ENCODE peak calls at places on chromosomes 13 and 19, in nine cellular contexts. One of them, this sample, is unnamed.

GRCh38 chr13:33761744-33762143 is 56.2 kb upstream of the RFC3 start:
- DNase-seq in Peyer's patch: no peak
- DNase-seq in heart left ventricle: no peak
- DNase-seq in CD8-positive, alpha-beta T cell: no peak
- DNase-seq in GM23338: peak; percentile 43
- DNase-seq in colonic mucosa: no peak
- DNase-seq in mucosa of descending colon: no peak
- DNase-seq in stomach: no peak
- DNase-seq in body of pancreas: peak; percentile 35
- DNase-seq in this sample: no peak

GRCh38 chr19:15936950-15937349 is 2.6 kb upstream of the CYP4F11 start:
- DNase-seq in GM23338: no peak
- DNase-seq in CD8-positive, alpha-beta T cell: no peak
- DNase-seq in body of pancreas: no peak
- DNase-seq in stomach: no peak
- DNase-seq in Peyer's patch: no peak
- DNase-seq in mucosa of descending colon: no peak
- DNase-seq in heart left ventricle: no peak
- DNase-seq in colonic mucosa: no peak
- DNase-seq in this sample: no peak

GRCh38 chr19:41939861-41940442 is 11.7 kb upstream of the ERFL start:
- DNase-seq in Peyer's patch: peak; percentile 49
- DNase-seq in colonic mucosa: no peak
- DNase-seq in CD8-positive, alpha-beta T cell: no peak
- DNase-seq in heart left ventricle: peak; percentile 54
- DNase-seq in GM23338: peak; percentile 77
- DNase-seq in stomach: peak; percentile 43
- DNase-seq in body of pancreas: no peak
- DNase-seq in mucosa of descending colon: peak; percentile 52
- DNase-seq in this sample: no peak

GRCh38 chr13:96391606-96392005 is 301.7 kb downstream of the HS6ST3 start:
- DNase-seq in Peyer's patch: no peak
- DNase-seq in GM23338: no peak
- DNase-seq in mucosa of descending colon: no peak
- DNase-seq in colonic mucosa: no peak
- DNase-seq in CD8-positive, alpha-beta T cell: no peak
- DNase-seq in body of pancreas: no peak
- DNase-seq in stomach: no peak
- DNase-seq in heart left ventricle: no peak
- DNase-seq in this sample: no peak

GRCh38 chr13:40074338-40074737 is 418.9 kb downstream of the COG6 start:
- DNase-seq in Peyer's patch: no peak
- DNase-seq in mucosa of descending colon: no peak
- DNase-seq in colonic mucosa: no peak
- DNase-seq in GM23338: no peak
- DNase-seq in CD8-positive, alpha-beta T cell: no peak
- DNase-seq in body of pancreas: peak; percentile 20
- DNase-seq in heart left ventricle: no peak
- DNase-seq in stomach: no peak
- DNase-seq in this sample: no peak

GRCh38 chr13:83980322-83980721 is 98.0 kb upstream of the SLITRK1 start:
- DNase-seq in mucosa of descending colon: no peak
- DNase-seq in body of pancreas: no peak
- DNase-seq in colonic mucosa: no peak
- DNase-seq in stomach: no peak
- DNase-seq in heart left ventricle: no peak
- DNase-seq in GM23338: peak; percentile 29
- DNase-seq in Peyer's patch: no peak
- DNase-seq in CD8-positive, alpha-beta T cell: no peak
- DNase-seq in this sample: no peak

GRCh38 chr19:19956431-19957075 is 55.8 kb downstream of the ZNF93 start:
- DNase-seq in colonic mucosa: no peak
- DNase-seq in mucosa of descending colon: no peak
- DNase-seq in Peyer's patch: no peak
- DNase-seq in heart left ventricle: no peak
- DNase-seq in CD8-positive, alpha-beta T cell: no peak
- DNase-seq in GM23338: peak; percentile 98
- DNase-seq in body of pancreas: no peak
- DNase-seq in stomach: no peak
- DNase-seq in this sample: no peak

GRCh38 chr13:51727634-51728274 is 76.2 kb downstream of the DHRS12 start:
- DNase-seq in body of pancreas: no peak
- DNase-seq in Peyer's patch: no peak
- DNase-seq in CD8-positive, alpha-beta T cell: no peak
- DNase-seq in mucosa of descending colon: no peak
- DNase-seq in heart left ventricle: no peak
- DNase-seq in GM23338: no peak
- DNase-seq in stomach: no peak
- DNase-seq in colonic mucosa: no peak
- DNase-seq in this sample: no peak

GRCh38 chr13:32622827-32623226 is 36.6 kb downstream of the PDS5B start:
- DNase-seq in mucosa of descending colon: no peak
- DNase-seq in heart left ventricle: no peak
- DNase-seq in body of pancreas: no peak
- DNase-seq in stomach: no peak
- DNase-seq in Peyer's patch: no peak
- DNase-seq in colonic mucosa: no peak
- DNase-seq in CD8-positive, alpha-beta T cell: no peak
- DNase-seq in GM23338: no peak
- DNase-seq in this sample: no peak

DNA sequence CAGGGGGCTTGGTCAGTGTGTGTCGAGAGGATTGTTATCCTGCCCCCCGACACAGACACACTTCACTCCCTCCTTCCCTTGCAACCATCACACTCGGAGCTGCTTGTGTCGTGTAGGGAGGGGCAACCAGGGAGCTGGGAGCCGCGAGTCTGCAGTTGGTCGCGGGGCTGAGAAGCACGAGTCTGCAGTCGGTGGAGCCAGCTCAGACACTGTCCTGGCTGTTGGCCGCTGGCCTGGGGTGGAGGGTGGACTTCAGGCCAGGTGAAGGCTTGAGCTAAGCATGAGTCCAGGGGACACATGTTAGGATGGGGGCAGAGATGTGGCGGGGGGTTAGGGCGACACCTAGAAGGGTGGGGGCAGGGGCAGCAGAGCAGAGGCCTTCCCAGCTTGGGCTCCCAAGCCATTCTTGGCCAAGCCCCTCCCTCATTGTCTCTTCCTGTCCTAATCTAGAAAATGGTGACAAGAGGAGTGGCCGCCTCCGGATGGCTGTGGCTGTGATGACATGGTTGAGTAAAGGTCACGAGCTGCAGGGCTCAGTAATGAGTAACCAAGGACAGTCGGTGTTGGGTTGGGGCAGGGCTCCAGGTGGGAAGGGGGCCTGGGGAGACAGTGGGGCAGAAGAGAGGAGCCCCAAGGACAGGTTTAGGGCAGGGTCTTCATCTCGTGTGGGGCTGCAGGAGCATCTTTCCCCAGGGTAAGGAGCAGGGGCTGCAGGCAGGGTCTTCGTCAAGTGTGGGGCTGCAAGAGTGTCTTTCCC is 8.5 kb downstream of the PPP5C start:
- DNase-seq in Peyer's patch: peak; percentile 61
- DNase-seq in stomach: no peak
- DNase-seq in colonic mucosa: no peak
- DNase-seq in CD8-positive, alpha-beta T cell: no peak
- DNase-seq in body of pancreas: no peak
- DNase-seq in heart left ventricle: no peak
- DNase-seq in mucosa of descending colon: no peak
- DNase-seq in GM23338: no peak
- DNase-seq in this sample: no peak
- H3K4me1 ChIP-seq in Peyer's patch: peaks cover 20% of the 10 kb centered on the region
- H3K4me1 ChIP-seq in stomach: peaks cover 53% of the 10 kb centered on the region
- H3K4me1 ChIP-seq in colonic mucosa: peaks cover 15% of the 10 kb centered on the region
- H3K4me1 ChIP-seq in CD8-positive, alpha-beta T cell: peaks cover 19% of the 10 kb centered on the region
- H3K4me1 ChIP-seq in body of pancreas: peaks cover 55% of the 10 kb centered on the region
- H3K4me1 ChIP-seq in heart left ventricle: peaks cover 53% of the 10 kb centered on the region
- H3K4me1 ChIP-seq in mucosa of descending colon: peaks cover 15% of the 10 kb centered on the region
- H3K4me1 ChIP-seq in GM23338: peaks cover 11% of the 10 kb centered on the region
- H3K4me1 ChIP-seq in this sample: peaks cover 12% of the 10 kb centered on the region

DNA sequence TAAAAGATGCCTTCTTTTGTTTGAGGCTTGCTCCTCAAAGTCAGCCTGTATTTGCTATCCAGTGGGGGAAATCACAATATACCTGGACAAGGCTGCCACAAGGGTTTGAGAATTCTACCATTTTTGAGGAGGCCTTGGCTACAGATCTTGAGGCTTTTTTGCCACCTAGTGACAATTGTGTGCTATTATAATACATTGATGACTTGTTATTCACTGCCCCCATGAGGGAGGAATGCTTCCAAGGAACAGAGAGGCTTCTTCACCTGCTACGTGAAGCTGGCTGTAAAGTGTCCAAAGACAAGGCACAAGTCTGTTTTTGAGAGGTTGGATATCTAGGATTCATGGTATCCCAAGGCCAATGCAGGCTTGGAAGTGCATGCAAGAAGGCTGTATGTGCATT is 72.5 kb downstream of the ZNF708 start:
- DNase-seq in colonic mucosa: no peak
- DNase-seq in heart left ventricle: no peak
- DNase-seq in Peyer's patch: no peak
- DNase-seq in GM23338: peak; percentile 91
- DNase-seq in mucosa of descending colon: no peak
- DNase-seq in stomach: no peak
- DNase-seq in CD8-positive, alpha-beta T cell: no peak
- DNase-seq in body of pancreas: peak; percentile 3
- DNase-seq in this sample: no peak
- H3K4me3 ChIP-seq in colonic mucosa: no peak overlapping the region
- H3K4me3 ChIP-seq in heart left ventricle: no peak overlapping the region
- H3K4me3 ChIP-seq in Peyer's patch: no peak overlapping the region
- H3K4me3 ChIP-seq in GM23338: no peak overlapping the region
- H3K4me3 ChIP-seq in mucosa of descending colon: no peak overlapping the region
- H3K4me3 ChIP-seq in stomach: no peak overlapping the region
- H3K4me3 ChIP-seq in CD8-positive, alpha-beta T cell: no peak overlapping the region
- H3K4me3 ChIP-seq in body of pancreas: no peak overlapping the region
- H3K4me3 ChIP-seq in this sample: no peak overlapping the region

GRCh38 chr19:4010808-4011110 is 3.2 kb downstream of the PIAS4 start:
- DNase-seq in heart left ventricle: no peak
- DNase-seq in mucosa of descending colon: no peak
- DNase-seq in body of pancreas: no peak
- DNase-seq in colonic mucosa: no peak
- DNase-seq in GM23338: no peak
- DNase-seq in CD8-positive, alpha-beta T cell: no peak
- DNase-seq in Peyer's patch: no peak
- DNase-seq in stomach: no peak
- DNase-seq in this sample: no peak
- H3K4me1 ChIP-seq in heart left ventricle: peaks cover 65% of the 10 kb centered on the region
- H3K4me1 ChIP-seq in mucosa of descending colon: peaks cover 24% of the 10 kb centered on the region
- H3K4me1 ChIP-seq in body of pancreas: peaks cover 81% of the 10 kb centered on the region
- H3K4me1 ChIP-seq in colonic mucosa: peaks cover 22% of the 10 kb centered on the region
- H3K4me1 ChIP-seq in GM23338: peaks cover 14% of the 10 kb centered on the region
- H3K4me1 ChIP-seq in CD8-positive, alpha-beta T cell: peaks cover 48% of the 10 kb centered on the region
- H3K4me1 ChIP-seq in Peyer's patch: peaks cover 12% of the 10 kb centered on the region
- H3K4me1 ChIP-seq in stomach: peaks cover 82% of the 10 kb centered on the region
- H3K4me1 ChIP-seq in this sample: peaks cover 80% of the 10 kb centered on the region

GRCh38 chr19:1249990-1250298 is 1.6 kb downstream of the MIDN start:
- DNase-seq in mucosa of descending colon: no peak
- DNase-seq in Peyer's patch: no peak
- DNase-seq in colonic mucosa: no peak
- DNase-seq in stomach: no peak
- DNase-seq in CD8-positive, alpha-beta T cell: no peak
- DNase-seq in GM23338: no peak
- DNase-seq in heart left ventricle: no peak
- DNase-seq in body of pancreas: no peak
- DNase-seq in this sample: no peak
- H3K4me3 ChIP-seq in mucosa of descending colon: peak overlapping the region; percentile 56
- H3K4me3 ChIP-seq in Peyer's patch: peak overlapping the region; percentile 93
- H3K4me3 ChIP-seq in colonic mucosa: peak overlapping the region; percentile 85
- H3K4me3 ChIP-seq in stomach: peak overlapping the region; percentile 68
- H3K4me3 ChIP-seq in CD8-positive, alpha-beta T cell: peak overlapping the region; percentile 88
- H3K4me3 ChIP-seq in GM23338: peak overlapping the region; percentile 94
- H3K4me3 ChIP-seq in heart left ventricle: peak overlapping the region; percentile 83
- H3K4me3 ChIP-seq in body of pancreas: peak overlapping the region; percentile 78
- H3K4me3 ChIP-seq in this sample: peak overlapping the region; percentile 94

DNA sequence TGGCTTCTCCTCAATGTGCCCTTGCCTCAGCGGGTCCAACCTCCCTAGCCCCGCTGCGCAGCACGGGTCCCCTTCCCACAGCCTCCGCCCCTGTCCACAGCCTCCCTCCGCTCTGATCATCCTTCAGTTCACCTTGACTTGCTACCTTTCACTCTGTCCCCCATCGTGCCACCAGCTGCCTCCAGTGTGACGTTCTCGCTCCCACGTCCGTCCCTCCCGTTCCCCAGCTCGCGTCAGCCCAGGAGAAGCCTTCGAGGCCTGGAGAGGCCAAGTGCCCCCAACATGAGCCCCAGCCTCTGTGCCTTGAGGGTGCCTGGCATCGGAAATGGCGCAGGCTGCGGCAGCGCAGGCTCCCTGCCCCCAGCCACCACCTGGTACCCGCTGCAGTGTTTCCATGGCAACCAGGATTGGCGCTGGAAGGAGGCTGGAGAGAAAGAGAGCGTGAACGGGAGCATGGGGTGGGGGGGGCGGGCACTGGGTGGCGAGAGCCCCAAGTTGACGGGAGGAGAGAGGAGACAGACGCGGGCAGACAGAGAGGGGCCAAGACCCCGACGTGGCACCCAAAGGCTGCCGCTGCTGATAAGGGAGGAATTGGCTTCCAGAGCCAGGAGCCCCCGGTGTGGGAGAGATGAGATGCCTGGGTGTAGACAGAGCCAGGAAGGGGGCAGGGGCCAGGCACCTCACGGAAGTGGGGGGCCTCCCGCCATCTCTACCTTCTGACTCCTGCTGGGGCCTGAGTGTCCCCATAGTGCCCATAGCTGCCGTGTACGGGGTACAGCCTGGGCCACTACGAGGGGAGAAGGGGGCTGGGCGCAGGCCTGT is 844 bp upstream of the ASPDH start:
- DNase-seq in Peyer's patch: no peak
- DNase-seq in mucosa of descending colon: no peak
- DNase-seq in colonic mucosa: no peak
- DNase-seq in body of pancreas: no peak
- DNase-seq in stomach: no peak
- DNase-seq in CD8-positive, alpha-beta T cell: no peak
- DNase-seq in heart left ventricle: no peak
- DNase-seq in GM23338: no peak
- DNase-seq in this sample: no peak
- H3K4me1 ChIP-seq in Peyer's patch: no peaks in the 10 kb centered on the region
- H3K4me1 ChIP-seq in mucosa of descending colon: peaks cover 5% of the 10 kb centered on the region
- H3K4me1 ChIP-seq in colonic mucosa: no peaks in the 10 kb centered on the region
- H3K4me1 ChIP-seq in body of pancreas: peaks cover 9% of the 10 kb centered on the region
- H3K4me1 ChIP-seq in stomach: peaks cover 18% of the 10 kb centered on the region
- H3K4me1 ChIP-seq in CD8-positive, alpha-beta T cell: peaks cover 16% of the 10 kb centered on the region
- H3K4me1 ChIP-seq in heart left ventricle: peaks cover 11% of the 10 kb centered on the region
- H3K4me1 ChIP-seq in GM23338: peaks cover 10% of the 10 kb centered on the region
- H3K4me1 ChIP-seq in this sample: no peaks in the 10 kb centered on the region

DNA sequence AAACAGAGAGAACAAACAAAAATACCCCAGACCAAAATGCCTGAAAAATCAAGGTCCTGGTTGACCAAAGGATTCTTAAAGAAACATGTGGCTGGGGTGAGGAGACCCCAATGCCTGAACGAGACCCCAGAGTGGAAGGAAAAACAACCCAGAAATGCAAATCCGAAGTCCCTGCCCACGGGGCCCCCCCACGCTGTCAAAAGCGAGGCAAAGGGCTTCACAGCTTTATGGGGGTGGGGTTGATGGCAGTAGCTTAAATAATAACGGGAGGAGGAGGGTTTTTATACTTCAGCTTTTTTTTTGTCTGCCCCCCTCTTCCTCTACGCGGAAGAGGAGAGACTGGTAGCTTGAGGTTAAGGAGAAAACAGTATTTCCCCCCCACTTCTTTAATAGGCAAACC is 18.3 kb downstream of the QPCTL start:
- DNase-seq in GM23338: no peak
- DNase-seq in stomach: no peak
- DNase-seq in body of pancreas: no peak
- DNase-seq in heart left ventricle: no peak
- DNase-seq in Peyer's patch: no peak
- DNase-seq in CD8-positive, alpha-beta T cell: no peak
- DNase-seq in mucosa of descending colon: no peak
- DNase-seq in colonic mucosa: no peak
- DNase-seq in this sample: no peak
- H3K4me3 ChIP-seq in GM23338: no peak overlapping the region
- H3K4me3 ChIP-seq in stomach: no peak overlapping the region
- H3K4me3 ChIP-seq in body of pancreas: no peak overlapping the region
- H3K4me3 ChIP-seq in heart left ventricle: no peak overlapping the region
- H3K4me3 ChIP-seq in Peyer's patch: no peak overlapping the region
- H3K4me3 ChIP-seq in CD8-positive, alpha-beta T cell: no peak overlapping the region
- H3K4me3 ChIP-seq in mucosa of descending colon: no peak overlapping the region
- H3K4me3 ChIP-seq in colonic mucosa: no peak overlapping the region
- H3K4me3 ChIP-seq in this sample: no peak overlapping the region

This sample was measured in tibial nerve.